ENCODE peak calls at places on chromosome 1, in nine cellular contexts. P, O, L, V, K, D, W, I and Y are unnamed samples.
A peak's percentile ranks its signal among the peaks of the same experiment; 100 is the strongest.

GRCh38 chr1:38677756-38678155 is 181.8 kb downstream of the RRAGC start:
- DNase-seq in P (no peak), I (no peak), O (no peak), W (no peak), V (no peak), K (no peak), L (no peak), D (no peak), Y (no peak)

GRCh38 chr1:16204634-16205332 is 7.7 kb downstream of the ARHGEF19 start:
- DNase-seq in W (peak; percentile 59), O (no peak), V (no peak), P (no peak), L (peak; percentile 44), K (no peak), I (no peak), D (peak; percentile 13), Y (no peak)

GRCh38 chr1:115062542-115063004 is 26.7 kb downstream of the TSPAN2 start:
- DNase-seq in P (no peak), D (peak; percentile 98), W (peak; percentile 41), L (peak; percentile 61), I (peak; percentile 70), V (peak; percentile 42), O (no peak), K (peak; percentile 77), Y (peak; percentile 90)

GRCh38 chr1:230048922-230049321 is 18.1 kb upstream of the GALNT2 start:
- DNase-seq in D (no peak), L (no peak), I (no peak), W (no peak), K (no peak), P (no peak), V (no peak), O (no peak), Y (no peak)

GRCh38 chr1:173669491-173669941 is at the start of gene ANKRD45:
- DNase-seq in D (peak; percentile 3), P (peak; percentile 4), O (peak; percentile 57), W (peak; percentile 41), V (peak; percentile 22), L (peak; percentile 77), I (peak; percentile 51), K (no peak), Y (no peak)

GRCh38 chr1:13748610-13749505 is 48.9 kb downstream of the PRDM2 start:
- DNase-seq in O (peak; percentile 99), P (peak; percentile 93), K (peak; percentile 99), I (peak; percentile 98), L (peak; percentile 98), W (peak; percentile 96), D (peak; percentile 97), V (peak; percentile 98), Y (peak; percentile 99)

GRCh38 chr1:212606734-212607205 is 1.8 kb upstream of the ATF3 start:
- DNase-seq in D (peak; percentile 68), I (peak; percentile 86), K (peak; percentile 83), P (no peak), V (peak; percentile 31), O (peak; percentile 84), W (peak; percentile 87), L (peak; percentile 19), Y (peak; percentile 88)

GRCh38 chr1:196897158-196897828 is 9.4 kb downstream of the CFHR4 start:
- DNase-seq in W (no peak), V (no peak), I (no peak), K (no peak), D (no peak), O (peak; percentile 60), P (no peak), L (no peak), Y (no peak)

GRCh38 chr1:234928642-234929041 is 200.0 kb downstream of the TOMM20 start:
- DNase-seq in L (no peak), I (no peak), D (no peak), W (no peak), V (no peak), K (peak; percentile 41), O (no peak), P (no peak), Y (no peak)

GRCh38 chr1:171210355-171210754 is 25.3 kb downstream of the FMO2 start:
- DNase-seq in D (no peak), K (no peak), I (no peak), W (no peak), L (no peak), V (no peak), P (no peak), O (no peak), Y (no peak)

GRCh38 chr1:87523466-87523865 is 194.8 kb downstream of the LMO4 start:
- DNase-seq in I (no peak), D (no peak), V (no peak), K (no peak), O (no peak), P (peak; percentile 56), L (no peak), W (no peak), Y (no peak)

GRCh38 chr1:219220945-219221344 is 47.3 kb downstream of the LYPLAL1 start:
- DNase-seq in I (no peak), O (no peak), W (no peak), P (peak; percentile 20), V (no peak), D (no peak), K (no peak), L (no peak), Y (no peak)

GRCh38 chr1:156726549-156727226 is 1.6 kb upstream of the METTL25B start:
- DNase-seq in D (peak; percentile 59), K (no peak), V (no peak), W (no peak), P (peak; percentile 66), O (no peak), L (peak; percentile 82), I (peak; percentile 46), Y (no peak)

GRCh38 chr1:112507896-112508241 is 896 bp upstream of the WNT2B start:
- DNase-seq in P (no peak), V (no peak), K (no peak), D (peak; percentile 9), I (no peak), W (no peak), O (no peak), L (peak; percentile 54), Y (no peak)

GRCh38 chr1:9730096-9730901 is 78.8 kb downstream of the PIK3CD start:
- DNase-seq in V (peak; percentile 56), W (no peak), P (no peak), I (peak; percentile 86), O (peak; percentile 79), K (no peak), L (no peak), D (no peak), Y (peak; percentile 39)

GRCh38 chr1:114559356-114559755 is 22.1 kb downstream of the BCAS2 start:
- DNase-seq in W (no peak), O (no peak), P (no peak), K (no peak), D (no peak), L (no peak), V (no peak), I (no peak), Y (no peak)

GRCh38 chr1:22418852-22419480 is 32.7 kb upstream of the ZBTB40 start:
- DNase-seq in P (peak; percentile 59), W (no peak), O (no peak), V (no peak), K (no peak), L (peak; percentile 33), D (no peak), I (no peak), Y (no peak)

GRCh38 chr1:169288011-169288414 is 79.6 kb downstream of the NME7 start:
- DNase-seq in D (no peak), K (no peak), W (no peak), V (no peak), L (peak; percentile 77), I (no peak), O (no peak), P (peak; percentile 17), Y (no peak)
- H3K27ac ChIP-seq in D (no peak overlapping the region), K (no peak overlapping the region), W (no peak overlapping the region), V (no peak overlapping the region), L (no peak overlapping the region), I (no peak overlapping the region), O (no peak overlapping the region), P (no peak overlapping the region), Y (no peak overlapping the region)

GRCh38 chr1:66532214-66532613 is 1.7 kb upstream of the SGIP1 start:
- DNase-seq in P (no peak), K (no peak), W (no peak), O (no peak), L (no peak), I (no peak), V (no peak), D (no peak), Y (no peak)

GRCh38 chr1:66535853-66536252 is 1.9 kb downstream of the SGIP1 start:
- DNase-seq in K (no peak), P (no peak), D (no peak), V (no peak), I (no peak), W (no peak), O (no peak), L (no peak), Y (no peak)

GRCh38 chr1:66535149-66535548 is 1.2 kb downstream of the SGIP1 start:
- DNase-seq in O (no peak), L (no peak), P (no peak), K (no peak), V (no peak), D (no peak), I (no peak), W (no peak), Y (no peak)

GRCh38 chr1:66532798-66533783 is 862 bp upstream of the SGIP1 start:
- DNase-seq in V (peak; percentile 19), D (no peak), P (peak; percentile 98), I (no peak), W (peak; percentile 12), K (peak; percentile 79), O (peak; percentile 46), L (peak; percentile 48), Y (no peak)

GRCh38 chr1:66533804-66534745 is at the start of gene SGIP1:
- DNase-seq in V (peak; percentile 59), P (peak; percentile 88), L (no peak), O (peak; percentile 50), W (peak; percentile 37), D (no peak), I (peak; percentile 49), K (peak; percentile 88), Y (no peak)
- H3K4me3 ChIP-seq in V (peak within 1 kb of the TSS; percentile 70), P (peak within 1 kb of the TSS; percentile 80), L (peak within 1 kb of the TSS; percentile 38), O (peak within 1 kb of the TSS; percentile 10), W (no peak within 1 kb of the TSS), D (peak within 1 kb of the TSS; percentile 17), I (peak within 1 kb of the TSS; percentile 35), K (peak within 1 kb of the TSS; percentile 71), Y (peak within 1 kb of the TSS; percentile 24)

DNA sequence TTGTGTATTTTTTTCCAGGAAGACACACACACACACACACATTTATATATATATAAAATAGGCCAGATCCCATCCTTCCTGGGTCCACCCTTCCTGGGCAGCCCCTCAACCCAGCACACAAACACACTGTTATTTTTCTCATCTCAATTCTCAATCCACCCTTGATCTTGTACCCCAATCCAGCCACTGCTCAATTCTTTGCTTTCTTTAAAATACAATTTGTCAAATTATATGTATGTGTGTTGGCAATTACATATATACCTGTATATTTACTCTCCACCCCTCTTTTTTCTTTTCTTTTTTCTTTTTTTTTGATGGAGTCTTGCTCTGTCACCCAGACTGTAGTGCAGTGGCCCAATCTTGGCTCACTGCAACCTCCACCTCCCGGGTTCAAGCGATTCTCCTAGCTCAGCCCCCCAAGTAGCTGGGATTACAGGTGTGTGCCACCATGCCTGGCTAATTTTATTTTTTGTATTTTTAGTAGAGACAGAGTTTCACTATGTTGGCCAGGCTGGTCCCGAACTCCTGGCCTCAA is 88.3 kb downstream of the DHRS3 start:
- DNase-seq in W (no peak), P (no peak), I (no peak), V (no peak), O (no peak), L (no peak), D (no peak), K (no peak), Y (peak; percentile 29)
- H3K27ac ChIP-seq in W (peak overlapping the region; percentile 8), P (no peak overlapping the region), I (peak overlapping the region; percentile 55), V (no peak overlapping the region), O (peak overlapping the region; percentile 80), L (no peak overlapping the region), D (no peak overlapping the region), K (no peak overlapping the region), Y (peak overlapping the region; percentile 65)

GRCh38 chr1:228379165-228379460 is 27.5 kb downstream of the TRIM11 start:
- DNase-seq in P (no peak), W (peak; percentile 38), L (peak; percentile 20), K (no peak), V (no peak), D (no peak), I (peak; percentile 45), O (no peak), Y (no peak)
- H3K4me3 ChIP-seq in P (peak overlapping the region; percentile 35), W (peak overlapping the region; percentile 55), L (peak overlapping the region; percentile 75), K (peak overlapping the region; percentile 79), V (peak overlapping the region; percentile 64), D (no peak overlapping the region), I (no peak overlapping the region), O (peak overlapping the region; percentile 38), Y (peak overlapping the region; percentile 57)